ENCODE peak calls at places on chromosomes 6 and 20, in six cellular contexts. One of them, this sample, is unnamed.

GRCh38 chr20:25605146-25605545 is 18.7 kb downstream of the NANP start:
- DNase-seq in mesenchymal stem cell: no peak
- DNase-seq in H9: no peak
- DNase-seq in H1: no peak
- DNase-seq in trophoblast cell: no peak
- DNase-seq in IMR-90: no peak
- DNase-seq in this sample: no peak

GRCh38 chr20:44911264-44911921 is 1.5 kb downstream of the PABPC1L start:
- DNase-seq in mesenchymal stem cell: peak
- DNase-seq in IMR-90: peak
- DNase-seq in H9: peak
- DNase-seq in trophoblast cell: peak
- DNase-seq in H1: peak
- DNase-seq in this sample: peak

GRCh38 chr6:159134701-159135364 is 34.4 kb upstream of the FNDC1 start:
- DNase-seq in mesenchymal stem cell: peak
- DNase-seq in H9: peak
- DNase-seq in trophoblast cell: peak
- DNase-seq in H1: peak
- DNase-seq in IMR-90: peak
- DNase-seq in this sample: peak

GRCh38 chr20:63454729-63455567 is 17.5 kb downstream of the KCNQ2 start:
- DNase-seq in trophoblast cell: no peak
- DNase-seq in H9: no peak
- DNase-seq in IMR-90: no peak
- DNase-seq in H1: no peak
- DNase-seq in mesenchymal stem cell: no peak
- DNase-seq in this sample: no peak

GRCh38 chr6:5053864-5054426 is 31.2 kb upstream of the PPP1R3G start:
- DNase-seq in IMR-90: no peak
- DNase-seq in H1: no peak
- DNase-seq in H9: no peak
- DNase-seq in mesenchymal stem cell: no peak
- DNase-seq in trophoblast cell: peak
- DNase-seq in this sample: no peak

GRCh38 chr6:47044418-47044817 is 2.3 kb upstream of the ADGRF1 start:
- DNase-seq in IMR-90: no peak
- DNase-seq in mesenchymal stem cell: peak
- DNase-seq in H9: no peak
- DNase-seq in H1: no peak
- DNase-seq in trophoblast cell: no peak
- DNase-seq in this sample: no peak

GRCh38 chr20:34861386-34862084 is 11.1 kb downstream of the GGT7 start:
- DNase-seq in mesenchymal stem cell: no peak
- DNase-seq in H9: no peak
- DNase-seq in IMR-90: no peak
- DNase-seq in trophoblast cell: no peak
- DNase-seq in H1: no peak
- DNase-seq in this sample: no peak

GRCh38 chr6:30325873-30326445 is 768 bp upstream of the TRIM39 start:
- DNase-seq in IMR-90: no peak
- DNase-seq in H9: peak
- DNase-seq in mesenchymal stem cell: no peak
- DNase-seq in trophoblast cell: no peak
- DNase-seq in H1: peak
- DNase-seq in this sample: peak

GRCh38 chr6:136351518-136352106 is 62.0 kb upstream of the BCLAF1 start:
- DNase-seq in H1: no peak
- DNase-seq in trophoblast cell: no peak
- DNase-seq in IMR-90: no peak
- DNase-seq in H9: peak
- DNase-seq in mesenchymal stem cell: no peak
- DNase-seq in this sample: no peak

GRCh38 chr6:36544228-36544627 is 3.1 kb downstream of the STK38 start:
- DNase-seq in mesenchymal stem cell: no peak
- DNase-seq in H1: no peak
- DNase-seq in trophoblast cell: no peak
- DNase-seq in H9: no peak
- DNase-seq in IMR-90: no peak
- DNase-seq in this sample: no peak

GRCh38 chr6:20583447-20583806 is 49.2 kb downstream of the CDKAL1 start:
- DNase-seq in IMR-90: no peak
- DNase-seq in trophoblast cell: no peak
- DNase-seq in H1: no peak
- DNase-seq in mesenchymal stem cell: no peak
- DNase-seq in H9: no peak
- DNase-seq in this sample: no peak

GRCh38 chr6:33992191-33992590 is 153.7 kb downstream of the GRM4 start:
- DNase-seq in mesenchymal stem cell: no peak
- DNase-seq in H9: no peak
- DNase-seq in IMR-90: no peak
- DNase-seq in trophoblast cell: no peak
- DNase-seq in H1: no peak
- DNase-seq in this sample: no peak

GRCh38 chr20:18138266-18138582 is 561 bp downstream of the KAT14 start:
- DNase-seq in H9: no peak
- DNase-seq in mesenchymal stem cell: no peak
- DNase-seq in IMR-90: no peak
- DNase-seq in H1: no peak
- DNase-seq in trophoblast cell: no peak
- DNase-seq in this sample: no peak

GRCh38 chr6:128723667-128724066 is 159.3 kb upstream of the LAMA2 start:
- DNase-seq in H9: no peak
- DNase-seq in trophoblast cell: no peak
- DNase-seq in IMR-90: peak
- DNase-seq in H1: no peak
- DNase-seq in mesenchymal stem cell: peak
- DNase-seq in this sample: no peak

GRCh38 chr6:166087246-166087645 is 80.4 kb downstream of the TBXT start:
- DNase-seq in H9: no peak
- DNase-seq in IMR-90: no peak
- DNase-seq in mesenchymal stem cell: no peak
- DNase-seq in trophoblast cell: no peak
- DNase-seq in H1: no peak
- DNase-seq in this sample: no peak

GRCh38 chr6:27630727-27631613 is 158.1 kb upstream of the ZNF184 start:
- DNase-seq in trophoblast cell: peak
- DNase-seq in H9: peak
- DNase-seq in mesenchymal stem cell: peak
- DNase-seq in H1: peak
- DNase-seq in IMR-90: peak
- DNase-seq in this sample: peak

GRCh38 chr6:14177413-14178082 is 60.0 kb downstream of the CD83 start:
- DNase-seq in trophoblast cell: no peak
- DNase-seq in H9: no peak
- DNase-seq in IMR-90: no peak
- DNase-seq in H1: no peak
- DNase-seq in mesenchymal stem cell: no peak
- DNase-seq in this sample: no peak

GRCh38 chr6:165883851-165884640 is 221.0 kb upstream of the PDE10A start:
- DNase-seq in H9: no peak
- DNase-seq in H1: no peak
- DNase-seq in trophoblast cell: no peak
- DNase-seq in mesenchymal stem cell: peak
- DNase-seq in IMR-90: peak
- DNase-seq in this sample: no peak

GRCh38 chr6:77880501-77880900 is 227.7 kb downstream of the MEI4 start:
- DNase-seq in mesenchymal stem cell: peak
- DNase-seq in H1: no peak
- DNase-seq in IMR-90: no peak
- DNase-seq in H9: no peak
- DNase-seq in trophoblast cell: peak
- DNase-seq in this sample: no peak

GRCh38 chr20:11260611-11261010 is 586.8 kb upstream of the JAG1 start:
- DNase-seq in H9: no peak
- DNase-seq in mesenchymal stem cell: peak
- DNase-seq in trophoblast cell: no peak
- DNase-seq in H1: no peak
- DNase-seq in IMR-90: peak
- DNase-seq in this sample: no peak

GRCh38 chr6:161694995-161695394 is 421.1 kb upstream of the AGPAT4 start:
- DNase-seq in H1: no peak
- DNase-seq in mesenchymal stem cell: peak
- DNase-seq in IMR-90: no peak
- DNase-seq in H9: peak
- DNase-seq in trophoblast cell: no peak
- DNase-seq in this sample: no peak

GRCh38 chr6:101396552-101397173 is 3.2 kb downstream of the GRIK2 start:
- DNase-seq in H9: peak
- DNase-seq in H1: no peak
- DNase-seq in IMR-90: peak
- DNase-seq in trophoblast cell: peak
- DNase-seq in mesenchymal stem cell: peak
- DNase-seq in this sample: peak

GRCh38 chr6:163751032-163751525 is 336.6 kb downstream of the QKI start:
- DNase-seq in trophoblast cell: no peak
- DNase-seq in H9: no peak
- DNase-seq in H1: no peak
- DNase-seq in mesenchymal stem cell: no peak
- DNase-seq in IMR-90: no peak
- DNase-seq in this sample: no peak

GRCh38 chr6:17015551-17016381 is 86.1 kb upstream of the STMND1 start:
- DNase-seq in IMR-90: no peak
- DNase-seq in H9: peak
- DNase-seq in trophoblast cell: no peak
- DNase-seq in mesenchymal stem cell: no peak
- DNase-seq in H1: no peak
- DNase-seq in this sample: no peak

GRCh38 chr6:131191590-131191989 is 56.3 kb downstream of the AKAP7 start:
- DNase-seq in H1: no peak
- DNase-seq in IMR-90: no peak
- DNase-seq in mesenchymal stem cell: no peak
- DNase-seq in trophoblast cell: no peak
- DNase-seq in H9: no peak
- DNase-seq in this sample: no peak
- H4K91ac ChIP-seq in H1: no peak
- H4K91ac ChIP-seq in IMR-90: no peak
- H4K91ac ChIP-seq in mesenchymal stem cell: no peak
- H4K91ac ChIP-seq in trophoblast cell: no peak
- H4K91ac ChIP-seq in H9: no peak
- H4K91ac ChIP-seq in this sample: no peak

DNA sequence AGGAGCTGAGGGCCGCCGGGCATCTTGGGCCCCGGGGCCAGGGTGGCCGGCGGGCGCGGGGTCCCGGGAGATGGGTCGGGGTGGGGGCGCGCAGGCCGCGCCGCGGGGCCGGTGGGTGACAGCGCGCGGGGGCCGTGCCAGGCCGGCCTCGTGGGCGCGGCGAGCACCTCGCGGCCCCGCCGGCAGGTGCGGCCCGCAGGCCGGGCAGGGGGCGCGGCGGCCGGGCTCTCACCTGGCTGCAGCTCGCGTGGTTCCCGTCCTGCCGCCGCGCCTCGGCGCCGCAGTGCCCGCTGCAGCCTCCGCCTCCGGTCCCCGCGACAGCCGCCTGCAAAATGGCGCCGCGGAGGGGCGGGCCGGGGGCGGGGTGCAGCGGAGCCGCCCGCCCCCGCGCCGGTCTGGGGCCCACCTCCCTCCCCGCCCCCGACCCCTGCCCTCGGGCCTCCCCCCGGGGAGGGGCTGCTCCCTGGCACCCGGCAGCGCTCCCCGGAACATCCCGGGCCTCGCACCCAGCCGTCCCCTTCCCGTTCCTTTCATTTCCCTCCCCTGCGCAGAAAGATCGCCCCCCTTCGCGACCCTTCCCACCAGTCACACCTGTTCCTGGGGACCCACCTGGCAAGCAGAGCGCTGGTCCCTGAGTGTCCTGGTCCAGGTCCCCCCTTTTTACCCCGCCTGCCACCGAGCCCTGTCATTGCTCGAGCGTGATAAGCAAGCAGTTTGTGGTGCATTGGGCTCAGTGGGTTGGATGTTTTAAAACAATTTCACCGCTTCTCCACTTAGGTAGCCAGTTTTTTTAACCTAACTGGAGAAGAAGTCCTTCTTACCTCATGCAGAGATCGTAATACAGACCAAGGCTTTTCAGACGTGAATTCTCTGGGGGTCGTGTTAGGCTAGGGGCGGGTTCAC is at the start of gene SLC23A2:
- DNase-seq in IMR-90: no peak
- DNase-seq in H1: no peak
- DNase-seq in mesenchymal stem cell: peak
- DNase-seq in trophoblast cell: peak
- DNase-seq in H9: peak
- DNase-seq in this sample: no peak
- H3K23ac ChIP-seq in IMR-90: peak
- H3K23ac ChIP-seq in H1: no peak
- H3K23ac ChIP-seq in mesenchymal stem cell: peak
- H3K23ac ChIP-seq in trophoblast cell: no peak
- H3K23ac ChIP-seq in H9: no peak
- H3K23ac ChIP-seq in this sample: peak

GRCh38 chr6:133938533-133938932 is 14.5 kb upstream of the TBPL1 start:
- DNase-seq in trophoblast cell: no peak
- DNase-seq in IMR-90: no peak
- DNase-seq in H9: no peak
- DNase-seq in mesenchymal stem cell: no peak
- DNase-seq in H1: no peak
- DNase-seq in this sample: no peak
- H4K91ac ChIP-seq in trophoblast cell: no peak
- H4K91ac ChIP-seq in IMR-90: no peak
- H4K91ac ChIP-seq in H9: no peak
- H4K91ac ChIP-seq in mesenchymal stem cell: no peak
- H4K91ac ChIP-seq in H1: no peak
- H4K91ac ChIP-seq in this sample: no peak

GRCh38 chr20:8967641-8968245 is 101.1 kb upstream of the PLCB4 start:
- DNase-seq in trophoblast cell: no peak
- DNase-seq in mesenchymal stem cell: no peak
- DNase-seq in IMR-90: no peak
- DNase-seq in H9: no peak
- DNase-seq in H1: no peak
- DNase-seq in this sample: no peak

GRCh38 chr20:8969062-8969694 is 99.7 kb upstream of the PLCB4 start:
- DNase-seq in IMR-90: no peak
- DNase-seq in H9: no peak
- DNase-seq in H1: no peak
- DNase-seq in trophoblast cell: no peak
- DNase-seq in mesenchymal stem cell: no peak
- DNase-seq in this sample: no peak

GRCh38 chr20:8963330-8963729 is 105.6 kb upstream of the PLCB4 start:
- DNase-seq in H1: no peak
- DNase-seq in trophoblast cell: no peak
- DNase-seq in IMR-90: no peak
- DNase-seq in mesenchymal stem cell: no peak
- DNase-seq in H9: no peak
- DNase-seq in this sample: no peak

DNA sequence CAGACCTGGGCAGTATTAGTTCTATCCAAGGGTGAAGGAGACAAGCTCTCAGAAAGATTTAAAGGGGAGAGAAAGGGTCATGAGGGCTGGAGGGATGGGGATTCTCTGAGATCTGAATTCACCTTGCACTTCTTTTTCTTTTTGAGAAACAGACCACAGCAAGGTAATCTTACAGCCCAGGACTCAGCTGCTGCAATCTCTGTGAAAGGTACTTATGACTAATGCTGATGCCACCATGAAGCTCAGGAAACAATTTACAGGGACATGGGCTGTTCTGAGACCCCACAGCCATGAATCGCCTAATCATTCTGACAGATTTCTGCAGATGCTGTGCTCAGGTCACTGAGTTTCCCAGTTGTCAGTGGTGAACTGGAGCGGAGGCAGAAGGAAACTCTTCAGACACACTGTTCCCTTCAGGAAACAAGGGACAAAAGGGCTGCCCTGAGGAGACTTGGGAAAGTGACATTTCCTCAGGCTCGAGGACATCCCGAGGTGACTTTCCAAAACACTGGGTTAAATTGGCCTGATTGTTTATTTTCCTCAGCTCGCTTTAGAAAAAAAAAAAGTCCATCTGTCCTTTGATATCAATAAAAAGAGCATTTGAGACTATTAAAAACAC is 103.8 kb upstream of the PLCB4 start:
- DNase-seq in trophoblast cell: no peak
- DNase-seq in IMR-90: no peak
- DNase-seq in H1: no peak
- DNase-seq in mesenchymal stem cell: no peak
- DNase-seq in H9: no peak
- DNase-seq in this sample: no peak
- H3K23ac ChIP-seq in trophoblast cell: no peak
- H3K23ac ChIP-seq in IMR-90: no peak
- H3K23ac ChIP-seq in H1: no peak
- H3K23ac ChIP-seq in mesenchymal stem cell: no peak
- H3K23ac ChIP-seq in H9: no peak
- H3K23ac ChIP-seq in this sample: no peak

This sample was measured in neuronal stem cell.